ENCODE peak calls at places on chromosomes 11 and 22, in eight cellular contexts. T, I, V, D, L, F, A and N are unnamed samples.

GRCh38 chr11:17352925-17353227 is 1.3 kb downstream of the NCR3LG1 start:
- DNase-seq in A (peak; percentile 44), I (no peak), F (no peak), L (peak; percentile 27), T (peak; percentile 60), D (no peak), V (no peak), N (no peak)

GRCh38 chr11:120236169-120237107 is 3.5 kb upstream of the POU2F3 start:
- DNase-seq in I (no peak), A (no peak), D (no peak), T (peak; percentile 11), L (no peak), F (peak; percentile 83), V (no peak), N (no peak)

GRCh38 chr11:73393011-73393380 is 16.8 kb downstream of the RELT start:
- DNase-seq in V (no peak), D (no peak), T (no peak), F (no peak), I (no peak), L (no peak), A (no peak), N (no peak)

GRCh38 chr11:15563054-15563453 is 448.3 kb downstream of the INSC start:
- DNase-seq in F (no peak), I (no peak), L (no peak), D (no peak), T (no peak), A (no peak), V (no peak), N (no peak)

GRCh38 chr11:114774599-114775365 is 96.5 kb downstream of the NXPE2 start:
- DNase-seq in L (no peak), I (no peak), F (no peak), A (peak; percentile 59), T (no peak), D (no peak), V (peak; percentile 37), N (no peak)

GRCh38 chr11:116933961-116934360 is 96.5 kb upstream of the APOA1 start:
- DNase-seq in I (no peak), V (no peak), D (no peak), L (no peak), F (no peak), A (no peak), T (no peak), N (no peak)

GRCh38 chr22:35053060-35053835 is 12.7 kb upstream of the ISX start:
- DNase-seq in F (no peak), D (no peak), V (no peak), I (no peak), A (no peak), T (no peak), L (no peak), N (no peak)

GRCh38 chr11:1225386-1226225 is 2.7 kb downstream of the MUC5B start:
- DNase-seq in F (no peak), A (no peak), D (peak; percentile 70), V (peak; percentile 41), L (no peak), T (no peak), I (no peak), N (no peak)

GRCh38 chr11:34757026-34757451 is 136.1 kb downstream of the EHF start:
- DNase-seq in V (no peak), F (peak; percentile 73), L (peak; percentile 59), T (no peak), A (no peak), D (no peak), I (no peak), N (no peak)

GRCh38 chr11:129639300-129639699 is 176.3 kb upstream of the TMEM45B start:
- DNase-seq in L (peak; percentile 95), T (peak; percentile 92), I (no peak), V (no peak), D (no peak), F (peak; percentile 100), A (peak; percentile 71), N (peak; percentile 73)

GRCh38 chr11:1557168-1557884 is 14.7 kb downstream of the DUSP8 start:
- DNase-seq in F (no peak), A (no peak), T (no peak), V (no peak), I (no peak), L (no peak), D (no peak), N (no peak)

GRCh38 chr11:62806611-62807121 is 1.4 kb upstream of the NXF1 start:
- DNase-seq in F (no peak), I (no peak), T (peak; percentile 38), A (no peak), V (no peak), D (no peak), L (peak; percentile 61), N (no peak)

GRCh38 chr11:68503792-68504191 is 43.2 kb downstream of the PPP6R3 start:
- DNase-seq in A (no peak), F (no peak), T (no peak), I (no peak), L (no peak), V (no peak), D (no peak), N (no peak)

GRCh38 chr11:58734681-58735490 is 3.1 kb upstream of the GLYAT start:
- DNase-seq in T (no peak), I (no peak), A (no peak), F (no peak), V (no peak), D (no peak), L (no peak), N (no peak)

GRCh38 chr22:40058265-40058664 is 63.5 kb downstream of the FAM83F start:
- DNase-seq in L (no peak), F (no peak), T (no peak), A (no peak), V (no peak), D (no peak), I (no peak), N (no peak)

GRCh38 chr22:39251762-39252460 is 7.1 kb upstream of the PDGFB start:
- DNase-seq in L (no peak), I (no peak), T (no peak), A (no peak), V (no peak), F (peak; percentile 55), D (no peak), N (no peak)

GRCh38 chr22:39318507-39319283 is 728 bp downstream of the RPL3 start:
- DNase-seq in T (no peak), F (no peak), L (no peak), A (no peak), V (no peak), I (no peak), D (no peak), N (no peak)

GRCh38 chr11:8258771-8259170 is 4.9 kb downstream of the LMO1 start:
- DNase-seq in L (peak; percentile 11), V (no peak), T (peak; percentile 33), I (no peak), F (peak; percentile 27), D (peak; percentile 65), A (peak; percentile 71), N (peak; percentile 38)

GRCh38 chr11:35155677-35156076 is 16.7 kb downstream of the CD44 start:
- DNase-seq in A (no peak), F (no peak), L (no peak), D (no peak), T (no peak), I (no peak), V (no peak), N (no peak)